ENCODE peak calls at places on chromosome 20, in nine cellular contexts. One of them, this sample, is unnamed.

GRCh38 chr20:17617868-17618672 is 48.2 kb downstream of the DSTN start:
- DNase-seq in fibroblast of the aortic adventitia: no peak
- DNase-seq in BJ: no peak
- DNase-seq in brain microvascular endothelial cell: no peak
- DNase-seq in cardiac muscle cell: no peak
- DNase-seq in fibroblast of mammary gland: no peak
- DNase-seq in thoracic aorta: no peak
- DNase-seq in left lung: peak
- DNase-seq in GM10248: no peak
- DNase-seq in this sample: no peak

GRCh38 chr20:23335521-23335920 is 15.1 kb upstream of the NXT1 start:
- DNase-seq in brain microvascular endothelial cell: no peak
- DNase-seq in GM10248: no peak
- DNase-seq in fibroblast of mammary gland: no peak
- DNase-seq in fibroblast of the aortic adventitia: no peak
- DNase-seq in thoracic aorta: no peak
- DNase-seq in BJ: no peak
- DNase-seq in left lung: no peak
- DNase-seq in cardiac muscle cell: no peak
- DNase-seq in this sample: no peak

GRCh38 chr20:45860573-45861011 is 3.2 kb downstream of the ZSWIM3 start:
- DNase-seq in fibroblast of the aortic adventitia: no peak
- DNase-seq in brain microvascular endothelial cell: no peak
- DNase-seq in GM10248: no peak
- DNase-seq in BJ: no peak
- DNase-seq in thoracic aorta: no peak
- DNase-seq in fibroblast of mammary gland: peak
- DNase-seq in cardiac muscle cell: no peak
- DNase-seq in left lung: no peak
- DNase-seq in this sample: no peak

GRCh38 chr20:46995561-46996142 is 101.0 kb downstream of the EYA2 start:
- DNase-seq in GM10248: no peak
- DNase-seq in fibroblast of the aortic adventitia: no peak
- DNase-seq in left lung: no peak
- DNase-seq in thoracic aorta: no peak
- DNase-seq in BJ: no peak
- DNase-seq in fibroblast of mammary gland: no peak
- DNase-seq in cardiac muscle cell: no peak
- DNase-seq in brain microvascular endothelial cell: no peak
- DNase-seq in this sample: no peak

GRCh38 chr20:62511300-62511914 is 35.6 kb upstream of the GATA5 start:
- DNase-seq in brain microvascular endothelial cell: no peak
- DNase-seq in cardiac muscle cell: no peak
- DNase-seq in BJ: no peak
- DNase-seq in GM10248: no peak
- DNase-seq in thoracic aorta: no peak
- DNase-seq in fibroblast of mammary gland: no peak
- DNase-seq in left lung: no peak
- DNase-seq in fibroblast of the aortic adventitia: no peak
- DNase-seq in this sample: no peak

GRCh38 chr20:10961651-10962288 is 288.0 kb upstream of the JAG1 start:
- DNase-seq in BJ: no peak
- DNase-seq in cardiac muscle cell: no peak
- DNase-seq in fibroblast of mammary gland: no peak
- DNase-seq in left lung: no peak
- DNase-seq in GM10248: no peak
- DNase-seq in thoracic aorta: no peak
- DNase-seq in fibroblast of the aortic adventitia: no peak
- DNase-seq in brain microvascular endothelial cell: no peak
- DNase-seq in this sample: no peak

GRCh38 chr20:18254615-18255014 is 33.7 kb upstream of the ZNF133 start:
- DNase-seq in fibroblast of mammary gland: no peak
- DNase-seq in brain microvascular endothelial cell: no peak
- DNase-seq in thoracic aorta: no peak
- DNase-seq in left lung: no peak
- DNase-seq in fibroblast of the aortic adventitia: no peak
- DNase-seq in cardiac muscle cell: peak
- DNase-seq in GM10248: no peak
- DNase-seq in BJ: no peak
- DNase-seq in this sample: no peak

GRCh38 chr20:47274449-47275108 is 81.9 kb downstream of the ZMYND8 start:
- DNase-seq in thoracic aorta: no peak
- DNase-seq in fibroblast of the aortic adventitia: peak
- DNase-seq in cardiac muscle cell: no peak
- DNase-seq in BJ: peak
- DNase-seq in brain microvascular endothelial cell: peak
- DNase-seq in fibroblast of mammary gland: peak
- DNase-seq in left lung: no peak
- DNase-seq in GM10248: peak
- DNase-seq in this sample: no peak

GRCh38 chr20:57605045-57605444 is 15.2 kb downstream of the ZBP1 start:
- DNase-seq in BJ: no peak
- DNase-seq in cardiac muscle cell: no peak
- DNase-seq in GM10248: no peak
- DNase-seq in fibroblast of the aortic adventitia: no peak
- DNase-seq in brain microvascular endothelial cell: no peak
- DNase-seq in left lung: no peak
- DNase-seq in thoracic aorta: no peak
- DNase-seq in fibroblast of mammary gland: no peak
- DNase-seq in this sample: no peak

GRCh38 chr20:3461191-3461874 is 9.5 kb upstream of the ATRN start:
- DNase-seq in GM10248: no peak
- DNase-seq in thoracic aorta: no peak
- DNase-seq in cardiac muscle cell: no peak
- DNase-seq in fibroblast of the aortic adventitia: no peak
- DNase-seq in left lung: no peak
- DNase-seq in BJ: no peak
- DNase-seq in brain microvascular endothelial cell: peak
- DNase-seq in fibroblast of mammary gland: peak
- DNase-seq in this sample: no peak

GRCh38 chr20:46735436-46735835 is 26.0 kb downstream of the SLC2A10 start:
- DNase-seq in fibroblast of the aortic adventitia: no peak
- DNase-seq in cardiac muscle cell: no peak
- DNase-seq in thoracic aorta: no peak
- DNase-seq in brain microvascular endothelial cell: no peak
- DNase-seq in BJ: no peak
- DNase-seq in fibroblast of mammary gland: no peak
- DNase-seq in GM10248: no peak
- DNase-seq in left lung: no peak
- DNase-seq in this sample: no peak

GRCh38 chr20:25197173-25197869 is 1.8 kb downstream of the ENTPD6 start:
- DNase-seq in fibroblast of mammary gland: no peak
- DNase-seq in thoracic aorta: no peak
- DNase-seq in brain microvascular endothelial cell: no peak
- DNase-seq in BJ: no peak
- DNase-seq in left lung: no peak
- DNase-seq in fibroblast of the aortic adventitia: no peak
- DNase-seq in GM10248: peak
- DNase-seq in cardiac muscle cell: no peak
- DNase-seq in this sample: no peak

GRCh38 chr20:49278817-49279676 is 1.2 kb upstream of the ZNFX1 start:
- DNase-seq in GM10248: no peak
- DNase-seq in fibroblast of mammary gland: peak
- DNase-seq in BJ: no peak
- DNase-seq in brain microvascular endothelial cell: peak
- DNase-seq in fibroblast of the aortic adventitia: no peak
- DNase-seq in thoracic aorta: no peak
- DNase-seq in cardiac muscle cell: no peak
- DNase-seq in left lung: peak
- DNase-seq in this sample: no peak

GRCh38 chr20:14959506-14960493 is 622.4 kb upstream of the FLRT3 start:
- DNase-seq in BJ: no peak
- DNase-seq in brain microvascular endothelial cell: no peak
- DNase-seq in fibroblast of the aortic adventitia: peak
- DNase-seq in left lung: no peak
- DNase-seq in GM10248: no peak
- DNase-seq in thoracic aorta: no peak
- DNase-seq in cardiac muscle cell: no peak
- DNase-seq in fibroblast of mammary gland: peak
- DNase-seq in this sample: no peak
- TF ChIP-seq CTCF in BJ: no peak
- TF ChIP-seq CTCF in brain microvascular endothelial cell: no peak
- TF ChIP-seq CTCF in fibroblast of the aortic adventitia: no peak
- TF ChIP-seq CTCF in left lung: no peak
- TF ChIP-seq CTCF in GM10248: no peak
- TF ChIP-seq CTCF in thoracic aorta: no peak
- TF ChIP-seq CTCF in cardiac muscle cell: no peak
- TF ChIP-seq CTCF in fibroblast of mammary gland: no peak
- TF ChIP-seq CTCF in this sample: no peak

GRCh38 chr20:61303217-61303616 is 51.2 kb downstream of the CDH4 start:
- DNase-seq in brain microvascular endothelial cell: no peak
- DNase-seq in fibroblast of mammary gland: no peak
- DNase-seq in cardiac muscle cell: no peak
- DNase-seq in left lung: no peak
- DNase-seq in BJ: no peak
- DNase-seq in fibroblast of the aortic adventitia: no peak
- DNase-seq in thoracic aorta: no peak
- DNase-seq in GM10248: no peak
- DNase-seq in this sample: no peak
- TF ChIP-seq CTCF in brain microvascular endothelial cell: no peak
- TF ChIP-seq CTCF in fibroblast of mammary gland: no peak
- TF ChIP-seq CTCF in cardiac muscle cell: no peak
- TF ChIP-seq CTCF in left lung: no peak
- TF ChIP-seq CTCF in BJ: no peak
- TF ChIP-seq CTCF in fibroblast of the aortic adventitia: no peak
- TF ChIP-seq CTCF in thoracic aorta: no peak
- TF ChIP-seq CTCF in GM10248: no peak
- TF ChIP-seq CTCF in this sample: no peak

GRCh38 chr20:64037498-64038213 is 1.7 kb downstream of the C20orf204 start:
- DNase-seq in GM10248: peak
- DNase-seq in BJ: no peak
- DNase-seq in brain microvascular endothelial cell: no peak
- DNase-seq in fibroblast of the aortic adventitia: no peak
- DNase-seq in left lung: no peak
- DNase-seq in thoracic aorta: no peak
- DNase-seq in fibroblast of mammary gland: no peak
- DNase-seq in cardiac muscle cell: no peak
- DNase-seq in this sample: no peak

GRCh38 chr20:64039293-64040160 is 3.5 kb downstream of the C20orf204 start:
- DNase-seq in BJ: no peak
- DNase-seq in fibroblast of the aortic adventitia: no peak
- DNase-seq in left lung: no peak
- DNase-seq in fibroblast of mammary gland: no peak
- DNase-seq in cardiac muscle cell: no peak
- DNase-seq in GM10248: no peak
- DNase-seq in thoracic aorta: no peak
- DNase-seq in brain microvascular endothelial cell: no peak
- DNase-seq in this sample: no peak

GRCh38 chr20:64038579-64039292 is 2.8 kb downstream of the C20orf204 start:
- DNase-seq in brain microvascular endothelial cell: peak
- DNase-seq in fibroblast of the aortic adventitia: peak
- DNase-seq in fibroblast of mammary gland: peak
- DNase-seq in cardiac muscle cell: peak
- DNase-seq in left lung: peak
- DNase-seq in GM10248: peak
- DNase-seq in thoracic aorta: no peak
- DNase-seq in BJ: no peak
- DNase-seq in this sample: peak

GRCh38 chr20:64037199-64037497 is 1.2 kb downstream of the C20orf204 start:
- DNase-seq in fibroblast of mammary gland: no peak
- DNase-seq in brain microvascular endothelial cell: no peak
- DNase-seq in left lung: no peak
- DNase-seq in GM10248: no peak
- DNase-seq in thoracic aorta: no peak
- DNase-seq in fibroblast of the aortic adventitia: no peak
- DNase-seq in BJ: no peak
- DNase-seq in cardiac muscle cell: no peak
- DNase-seq in this sample: no peak

GRCh38 chr20:64038252-64038578 is 2.2 kb downstream of the C20orf204 start:
- DNase-seq in fibroblast of the aortic adventitia: no peak
- DNase-seq in brain microvascular endothelial cell: no peak
- DNase-seq in fibroblast of mammary gland: no peak
- DNase-seq in GM10248: no peak
- DNase-seq in cardiac muscle cell: no peak
- DNase-seq in left lung: no peak
- DNase-seq in thoracic aorta: no peak
- DNase-seq in BJ: no peak
- DNase-seq in this sample: no peak
- TF ChIP-seq CTCF in fibroblast of the aortic adventitia: no peak
- TF ChIP-seq CTCF in brain microvascular endothelial cell: no peak
- TF ChIP-seq CTCF in fibroblast of mammary gland: no peak
- TF ChIP-seq CTCF in GM10248: peak
- TF ChIP-seq CTCF in cardiac muscle cell: no peak
- TF ChIP-seq CTCF in left lung: no peak
- TF ChIP-seq CTCF in thoracic aorta: no peak
- TF ChIP-seq CTCF in BJ: no peak
- TF ChIP-seq CTCF in this sample: no peak

GRCh38 chr20:33178726-33179125 is 10.8 kb downstream of the BPIFA2 start:
- DNase-seq in BJ: no peak
- DNase-seq in thoracic aorta: no peak
- DNase-seq in fibroblast of mammary gland: no peak
- DNase-seq in left lung: no peak
- DNase-seq in brain microvascular endothelial cell: no peak
- DNase-seq in GM10248: no peak
- DNase-seq in cardiac muscle cell: no peak
- DNase-seq in fibroblast of the aortic adventitia: no peak
- DNase-seq in this sample: no peak

GRCh38 chr20:33177866-33178265 is 9.9 kb downstream of the BPIFA2 start:
- DNase-seq in fibroblast of the aortic adventitia: no peak
- DNase-seq in BJ: no peak
- DNase-seq in cardiac muscle cell: no peak
- DNase-seq in GM10248: no peak
- DNase-seq in brain microvascular endothelial cell: no peak
- DNase-seq in fibroblast of mammary gland: no peak
- DNase-seq in thoracic aorta: no peak
- DNase-seq in left lung: no peak
- DNase-seq in this sample: no peak

GRCh38 chr20:33180169-33180568 is 12.2 kb downstream of the BPIFA2 start:
- DNase-seq in thoracic aorta: no peak
- DNase-seq in BJ: no peak
- DNase-seq in GM10248: no peak
- DNase-seq in brain microvascular endothelial cell: no peak
- DNase-seq in cardiac muscle cell: no peak
- DNase-seq in left lung: no peak
- DNase-seq in fibroblast of mammary gland: no peak
- DNase-seq in fibroblast of the aortic adventitia: no peak
- DNase-seq in this sample: no peak

GRCh38 chr20:33183292-33183691 is 15.3 kb downstream of the BPIFA2 start:
- DNase-seq in GM10248: no peak
- DNase-seq in fibroblast of the aortic adventitia: no peak
- DNase-seq in left lung: no peak
- DNase-seq in thoracic aorta: no peak
- DNase-seq in cardiac muscle cell: no peak
- DNase-seq in BJ: no peak
- DNase-seq in brain microvascular endothelial cell: no peak
- DNase-seq in fibroblast of mammary gland: no peak
- DNase-seq in this sample: no peak

DNA sequence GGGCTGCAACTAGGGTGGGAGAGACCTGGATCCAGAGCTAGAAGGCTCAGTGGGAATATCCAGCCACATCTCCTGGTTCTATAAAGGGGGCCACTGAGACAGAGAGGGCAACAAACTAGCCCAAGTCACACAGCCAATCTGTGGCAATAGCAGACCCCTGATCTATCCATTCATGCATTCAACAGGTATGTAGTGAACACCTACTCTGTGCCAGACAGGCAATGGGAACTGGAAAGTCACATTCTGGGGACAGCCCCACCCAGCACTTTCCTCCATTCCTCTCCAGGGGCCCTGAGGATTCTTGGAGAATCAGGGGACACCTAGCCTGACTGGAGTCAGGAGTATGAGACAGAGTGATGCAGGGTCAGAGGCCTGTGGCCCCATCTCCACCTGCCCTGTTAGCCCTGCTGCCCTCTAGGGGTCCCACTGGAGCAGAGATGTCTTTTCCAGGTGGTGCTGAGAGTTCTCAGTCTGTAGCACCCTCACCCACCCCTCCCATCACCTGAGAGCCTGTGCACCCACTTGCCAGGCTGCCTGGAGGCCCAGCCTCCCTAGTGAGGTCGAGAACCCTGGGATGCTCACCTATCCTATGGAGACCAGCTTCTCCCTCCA is 13.6 kb downstream of the BPIFA2 start:
- DNase-seq in thoracic aorta: no peak
- DNase-seq in cardiac muscle cell: no peak
- DNase-seq in fibroblast of mammary gland: no peak
- DNase-seq in GM10248: no peak
- DNase-seq in BJ: no peak
- DNase-seq in left lung: no peak
- DNase-seq in fibroblast of the aortic adventitia: no peak
- DNase-seq in brain microvascular endothelial cell: no peak
- DNase-seq in this sample: no peak
- TF ChIP-seq CTCF in thoracic aorta: no peak
- TF ChIP-seq CTCF in cardiac muscle cell: no peak
- TF ChIP-seq CTCF in fibroblast of mammary gland: no peak
- TF ChIP-seq CTCF in GM10248: no peak
- TF ChIP-seq CTCF in BJ: no peak
- TF ChIP-seq CTCF in left lung: no peak
- TF ChIP-seq CTCF in fibroblast of the aortic adventitia: no peak
- TF ChIP-seq CTCF in brain microvascular endothelial cell: no peak
- TF ChIP-seq CTCF in this sample: no peak